ENCODE peak calls at places on chromosomes 13 and 19, in nine cellular contexts. Y is thoracic aorta; B is endothelial cell of umbilical vein; T is esophagus squamous epithelium; X is left ventricle myocardium inferior; M is transverse colon; J is breast epithelium; O is CD8-positive, alpha-beta T cell; N is right lobe of liver. V is an unnamed sample.

GRCh38 chr19:55070755-55071502 is 4.7 kb upstream of the EPS8L1 start:
- DNase-seq in M (peak), X (no peak), T (no peak), B (no peak), O (no peak), J (peak), N (no peak), Y (no peak), V (peak)

GRCh38 chr19:18203408-18203862 is 407 bp downstream of the RAB3A start:
- DNase-seq in N (no peak), J (peak), B (no peak), X (peak), O (no peak), T (no peak), Y (no peak), M (peak), V (no peak)

GRCh38 chr13:61761690-61762089 is 346.0 kb upstream of the PCDH20 start:
- DNase-seq in O (no peak), M (no peak), J (no peak), Y (no peak), T (no peak), X (no peak), N (no peak), B (no peak), V (no peak)

GRCh38 chr19:46725859-46726393 is 9.0 kb upstream of the PRKD2 start:
- DNase-seq in J (no peak), B (no peak), M (no peak), T (no peak), X (no peak), N (no peak), O (no peak), Y (no peak), V (no peak)

GRCh38 chr13:111210945-111211469 is 95.9 kb downstream of the ARHGEF7 start:
- DNase-seq in Y (no peak), M (no peak), B (no peak), J (no peak), X (no peak), T (no peak), O (no peak), N (no peak), V (no peak)

GRCh38 chr13:73200432-73200831 is 141.6 kb downstream of the KLF5 start:
- DNase-seq in T (no peak), O (no peak), Y (no peak), X (no peak), M (no peak), J (peak), B (no peak), N (no peak), V (no peak)

GRCh38 chr19:18156841-18157464 is 4.0 kb downstream of the PIK3R2 start:
- DNase-seq in B (peak), N (peak), Y (no peak), M (peak), T (no peak), O (no peak), J (peak), X (peak), V (peak)

GRCh38 chr19:38425222-38425809 is 703 bp downstream of the RASGRP4 start:
- DNase-seq in O (no peak), B (no peak), N (no peak), Y (no peak), M (no peak), X (no peak), J (no peak), T (no peak), V (no peak)

GRCh38 chr19:1211494-1212234 is 6.1 kb downstream of the STK11 start:
- DNase-seq in N (peak), O (no peak), M (no peak), T (no peak), X (no peak), J (peak), Y (no peak), B (no peak), V (no peak)

DNA sequence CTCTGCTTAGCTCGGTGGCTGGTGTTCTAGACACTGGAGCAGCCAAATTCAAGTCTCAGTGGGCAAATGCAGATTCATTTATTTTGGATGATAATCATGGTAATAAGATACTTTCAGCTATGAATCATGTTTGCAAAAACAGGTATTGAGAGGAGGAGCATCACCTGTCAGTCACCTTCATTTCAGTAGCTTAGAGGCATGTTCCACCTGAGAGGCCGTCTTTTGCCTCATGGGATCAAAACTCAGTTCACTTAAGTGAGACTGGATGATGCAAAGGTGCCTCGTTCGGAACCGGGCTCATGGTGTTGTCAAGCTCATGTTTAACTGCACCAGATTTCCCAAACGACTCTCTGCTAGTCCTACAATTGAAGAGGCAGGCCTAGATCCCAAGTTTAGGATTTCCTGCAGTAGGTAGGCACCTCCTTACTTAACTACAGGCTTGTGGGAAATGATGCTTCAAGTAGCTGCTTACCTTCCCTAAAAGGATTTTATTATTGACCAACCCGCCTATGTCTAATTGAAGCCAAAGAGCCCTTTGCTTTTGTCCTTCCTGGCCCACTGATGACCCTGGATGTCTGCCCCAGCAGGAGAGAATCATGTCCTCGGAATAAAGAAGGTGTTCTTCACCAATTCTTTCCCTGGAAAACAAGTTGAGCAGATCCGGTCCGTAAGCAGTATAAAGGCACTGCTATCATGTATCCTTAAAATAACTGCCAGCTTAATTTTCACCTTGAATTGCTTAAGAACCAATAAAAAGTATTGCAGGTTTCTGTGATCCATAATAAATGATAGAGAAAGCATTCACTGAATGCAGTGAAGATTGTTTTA is 60.0 kb downstream of the ZAR1L start:
- DNase-seq in M (no peak), Y (no peak), J (no peak), X (no peak), T (no peak), O (no peak), N (no peak), B (peak), V (no peak)
- H3K27ac ChIP-seq in M (peak), Y (peak), J (peak), X (peak), T (peak), O (no peak), N (peak), B (peak), V (no peak)

DNA sequence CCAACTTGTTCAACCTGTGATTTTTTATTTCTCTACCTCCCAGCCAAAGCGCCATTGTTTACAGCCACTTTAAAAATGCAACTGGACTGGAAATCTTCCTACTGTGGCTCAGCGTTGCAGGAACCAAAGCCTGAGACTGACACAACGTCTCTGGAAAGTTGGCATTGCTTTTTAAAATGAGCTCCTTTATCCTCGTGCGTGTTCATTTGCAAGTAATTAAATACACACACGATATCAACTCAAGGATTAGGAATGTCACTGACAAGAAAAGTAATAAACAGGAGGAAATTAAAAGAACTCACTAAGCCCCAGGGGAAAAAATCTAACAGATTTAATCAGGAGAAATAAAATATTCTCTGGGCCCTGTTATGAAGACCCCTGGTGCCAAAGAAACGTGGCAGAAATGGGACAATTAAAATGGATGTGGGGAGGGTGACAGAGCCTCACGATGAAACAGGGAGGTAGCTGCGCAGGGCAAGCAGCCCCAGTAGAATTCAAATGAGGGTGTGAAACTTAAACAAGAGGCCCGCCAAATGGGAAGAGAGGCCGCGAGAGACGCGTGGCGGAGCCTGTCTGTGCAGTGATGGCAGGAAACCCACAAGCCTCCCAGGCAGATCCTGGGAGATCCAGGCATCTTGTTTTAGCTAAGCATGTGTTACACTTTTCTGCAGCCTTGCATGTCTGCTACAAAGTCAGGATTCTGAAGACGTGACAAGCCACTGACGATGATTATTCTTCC is 184.8 kb upstream of the IRS2 start:
- DNase-seq in N (no peak), B (no peak), M (no peak), J (no peak), T (no peak), X (peak), Y (no peak), O (no peak), V (no peak)
- TF ChIP-seq CTCF in N (no peak), B (no peak), M (no peak), J (no peak), T (no peak), X (no peak), Y (no peak), O (no peak), V (no peak)

DNA sequence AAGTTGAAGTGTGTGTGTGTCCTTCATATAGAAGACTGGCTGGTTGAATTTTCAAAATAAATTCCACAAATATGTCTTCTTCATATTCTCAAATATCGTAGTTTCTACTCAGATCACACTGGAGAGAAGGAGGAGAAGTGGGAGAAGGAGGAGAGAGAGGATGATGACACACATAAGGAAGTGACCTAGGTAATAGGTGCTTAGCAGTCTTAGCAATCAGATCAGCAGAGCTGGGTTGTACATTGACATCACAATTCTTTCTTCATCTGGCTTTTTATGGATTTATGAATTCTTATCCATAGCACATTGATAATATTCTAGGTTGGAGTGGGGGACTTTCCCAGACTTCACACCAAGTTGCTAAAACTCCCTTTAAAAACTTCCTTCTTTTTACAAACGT is 86.8 kb downstream of the FGF9 start:
- DNase-seq in J (no peak), N (no peak), B (no peak), X (no peak), T (no peak), M (no peak), Y (no peak), O (no peak), V (no peak)
- H3K27ac ChIP-seq in J (no peak), N (no peak), B (no peak), X (no peak), T (no peak), M (no peak), Y (no peak), O (no peak), V (no peak)

DNA sequence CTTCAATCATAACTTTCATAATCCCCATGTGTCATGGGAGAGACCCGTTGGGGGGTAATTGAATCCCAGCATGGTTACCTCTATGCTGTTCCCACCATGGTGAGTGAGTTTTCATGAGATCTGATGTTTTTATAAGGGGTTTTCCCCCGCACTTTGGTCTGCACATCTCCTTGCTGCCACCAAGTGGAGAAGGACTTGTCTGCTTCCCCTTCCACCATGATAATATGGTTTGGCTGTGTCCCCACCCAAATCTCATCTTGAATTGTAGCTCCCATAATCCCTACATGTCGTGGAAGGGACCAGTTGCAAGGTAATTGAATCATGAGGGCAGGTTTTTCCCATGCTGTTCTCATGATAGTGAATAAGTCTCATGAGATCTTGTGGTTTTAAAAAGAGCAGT is 524.9 kb downstream of the SLITRK5 start:
- DNase-seq in T (no peak), J (no peak), O (no peak), B (no peak), X (no peak), Y (no peak), M (no peak), N (no peak), V (no peak)
- TF ChIP-seq CTCF in T (no peak), J (no peak), O (no peak), B (no peak), X (no peak), Y (no peak), M (no peak), N (no peak), V (peak)

GRCh38 chr19:43466793-43467192 is 1.4 kb upstream of the LYPD3 start:
- DNase-seq in N (no peak), X (no peak), M (no peak), B (no peak), T (no peak), Y (no peak), O (no peak), J (no peak), V (no peak)

GRCh38 chr19:43468354-43469159 is 3.1 kb upstream of the LYPD3 start:
- DNase-seq in N (no peak), J (no peak), X (no peak), B (no peak), M (no peak), Y (no peak), O (no peak), T (no peak), V (no peak)

GRCh38 chr19:43467276-43467675 is 1.9 kb upstream of the LYPD3 start:
- DNase-seq in M (no peak), Y (no peak), T (no peak), B (no peak), J (no peak), X (no peak), O (no peak), N (no peak), V (no peak)

GRCh38 chr19:43469160-43469480 is 3.7 kb upstream of the LYPD3 start:
- DNase-seq in Y (no peak), J (no peak), M (no peak), O (no peak), T (no peak), X (no peak), B (no peak), N (no peak), V (no peak)

DNA sequence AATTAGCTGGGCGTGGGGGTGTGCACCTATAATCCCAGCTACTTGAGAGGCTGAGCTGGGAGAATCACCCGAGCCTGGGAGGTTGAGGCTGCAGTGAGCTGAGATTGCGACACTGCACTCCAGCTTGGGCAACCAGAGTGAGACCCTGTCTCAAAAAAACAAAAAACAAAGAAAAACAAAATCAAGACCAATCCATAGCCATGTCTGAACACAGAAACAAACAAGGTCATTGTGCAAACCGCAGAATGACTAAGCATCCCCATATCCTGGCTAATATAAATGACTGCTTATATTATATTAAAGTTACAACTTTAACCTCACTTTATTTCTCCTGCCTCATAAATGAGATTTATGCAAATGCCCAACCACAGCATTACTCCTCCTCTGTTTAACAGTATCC is 2.3 kb upstream of the LYPD3 start:
- DNase-seq in Y (no peak), N (no peak), T (no peak), J (no peak), M (no peak), O (no peak), X (no peak), B (peak), V (peak)
- H3K27ac ChIP-seq in Y (no peak), N (no peak), T (peak), J (peak), M (peak), O (no peak), X (no peak), B (peak), V (no peak)

GRCh38 chr19:42116308-42117075 is 15.8 kb downstream of the POU2F2 start:
- DNase-seq in T (no peak), X (no peak), N (no peak), M (no peak), B (no peak), J (no peak), O (no peak), Y (no peak), V (no peak)
- TF ChIP-seq CTCF in T (no peak), X (no peak), N (no peak), M (no peak), B (no peak), J (no peak), O (no peak), Y (no peak), V (peak)

V was measured in brain microvascular endothelial cell.